ENCODE peak calls at places on chromosome 7, in five cellular contexts. V is CD4-positive, alpha-beta T cell; T is NCI-H187; L is cardiac fibroblast; U is stimulated activated CD4-positive, alpha-beta T cell treated with anti-CD3 and anti-CD28 coated beads, Interleukin-2, amount 100 ng/mL, for 48 hours. I is an unnamed sample.

GRCh38 chr7:9504678-9505077 is 1071.3 kb downstream of the NXPH1 start:
- DNase-seq in T (no peak), U (no peak), V (no peak), L (no peak), I (no peak)

GRCh38 chr7:116315293-116315692 is 105.0 kb downstream of the TES start:
- DNase-seq in T (no peak), L (peak; percentile 71), V (no peak), U (no peak), I (no peak)

GRCh38 chr7:38169862-38170261 is 8.2 kb upstream of the STARD3NL start:
- DNase-seq in T (no peak), L (peak; percentile 63), V (no peak), U (no peak), I (peak; percentile 15)

GRCh38 chr7:85483205-85483604 is 296.3 kb upstream of the SEMA3D start:
- DNase-seq in L (no peak), V (no peak), U (no peak), T (no peak), I (no peak)

GRCh38 chr7:70042533-70042932 is 444.3 kb downstream of the AUTS2 start:
- DNase-seq in V (no peak), L (peak; percentile 4), U (no peak), T (no peak), I (peak; percentile 34)

GRCh38 chr7:359226-359775 is 69.3 kb downstream of the FOXL3 start:
- DNase-seq in L (no peak), V (no peak), T (no peak), U (no peak), I (no peak)

GRCh38 chr7:2066251-2066919 is 166.4 kb downstream of the MAD1L1 start:
- DNase-seq in L (no peak), T (no peak), V (peak; percentile 56), U (peak; percentile 2), I (no peak)

GRCh38 chr7:3520206-3520605 is 219.2 kb downstream of the SDK1 start:
- DNase-seq in U (no peak), L (no peak), T (no peak), V (no peak), I (no peak)

GRCh38 chr7:5479941-5480517 is 56.4 kb upstream of the TNRC18 start:
- DNase-seq in V (no peak), T (no peak), L (no peak), U (no peak), I (no peak)

GRCh38 chr7:141431143-141431479 is 120.1 kb upstream of the AGK start:
- DNase-seq in T (no peak), V (no peak), L (no peak), U (no peak), I (no peak)

GRCh38 chr7:1275685-1276424 is 43.2 kb downstream of the UNCX start:
- DNase-seq in L (no peak), V (no peak), U (no peak), T (no peak), I (no peak)

GRCh38 chr7:43332193-43332796 is 219.8 kb downstream of the HECW1 start:
- DNase-seq in V (no peak), T (no peak), U (no peak), L (no peak), I (no peak)

GRCh38 chr7:47452715-47453092 is 129.2 kb downstream of the TNS3 start:
- DNase-seq in T (no peak), L (no peak), U (no peak), V (no peak), I (no peak)

GRCh38 chr7:43636093-43636492 is 53.2 kb downstream of the STK17A start:
- DNase-seq in T (no peak), U (no peak), V (no peak), L (peak; percentile 68), I (no peak)